ENCODE peak calls at places on chromosome 20, in eight cellular contexts. L is HFFc6; S is RCC 7860; M is stimulated activated CD4-positive, alpha-beta T cell treated with anti-CD3 and anti-CD28 coated beads, Interleukin-4, amount 100 ng/mL, for 24 hours; I is T-helper 9 cell; B is LHCN-M2; Z is CD14-positive monocyte; C is fibroblast of mammary gland. A is an unnamed sample.
A peak's percentile ranks its signal among the peaks of the same experiment; 100 is the strongest.

GRCh38 chr20:20395856-20396600 is 28.1 kb downstream of the INSM1 start:
- DNase-seq in L (no peak), S (no peak), M (no peak), I (no peak), B (no peak), Z (no peak), C (no peak), A (no peak)

GRCh38 chr20:44959082-44959895 is 908 bp downstream of the TOMM34 start:
- DNase-seq in L (peak; percentile 48), S (peak; percentile 70), M (peak; percentile 87), I (peak; percentile 29), B (peak; percentile 71), Z (no peak), C (peak; percentile 83), A (peak; percentile 38)

GRCh38 chr20:20864346-20865096 is 152.1 kb upstream of the RALGAPA2 start:
- DNase-seq in L (peak; percentile 2), S (no peak), M (no peak), I (no peak), B (peak; percentile 3), Z (no peak), C (peak; percentile 4), A (peak; percentile 3)

GRCh38 chr20:4689224-4689623 is 32.5 kb upstream of the PRND start:
- DNase-seq in L (no peak), S (no peak), M (no peak), I (no peak), B (no peak), Z (no peak), C (no peak), A (no peak)

GRCh38 chr20:2237059-2237458 is 58.7 kb upstream of the TGM3 start:
- DNase-seq in L (peak; percentile 100), S (peak; percentile 95), M (no peak), I (no peak), B (peak; percentile 95), Z (no peak), C (peak; percentile 98), A (peak; percentile 99)

GRCh38 chr20:38198238-38198861 is 33.3 kb upstream of the TGM2 start:
- DNase-seq in L (peak; percentile 55), S (no peak), M (no peak), I (no peak), B (peak; percentile 50), Z (no peak), C (peak; percentile 59), A (no peak)

GRCh38 chr20:21607971-21608735 is 94.3 kb upstream of the NKX2-2 start:
- DNase-seq in L (no peak), S (no peak), M (no peak), I (no peak), B (no peak), Z (no peak), C (no peak), A (no peak)

GRCh38 chr20:5668529-5668868 is 81.7 kb upstream of the SHLD1 start:
- DNase-seq in L (no peak), S (no peak), M (no peak), I (no peak), B (no peak), Z (no peak), C (no peak), A (no peak)

GRCh38 chr20:62529916-62530642 is 54.3 kb upstream of the GATA5 start:
- DNase-seq in L (no peak), S (no peak), M (no peak), I (no peak), B (no peak), Z (no peak), C (no peak), A (no peak)

GRCh38 chr20:50004175-50004574 is 21.4 kb downstream of the SNAI1 start:
- DNase-seq in L (no peak), S (no peak), M (no peak), I (no peak), B (no peak), Z (no peak), C (no peak), A (no peak)

GRCh38 chr20:19758888-19759331 is 852 bp downstream of the RIN2 start:
- DNase-seq in L (no peak), S (no peak), M (no peak), I (no peak), B (peak; percentile 86), Z (peak; percentile 61), C (peak; percentile 52), A (no peak)

GRCh38 chr20:54372313-54372712 is 103.1 kb upstream of the DOK5 start:
- DNase-seq in L (no peak), S (no peak), M (no peak), I (no peak), B (no peak), Z (no peak), C (no peak), A (no peak)

GRCh38 chr20:17679786-17680127 is 2.3 kb downstream of the RRBP1 start:
- DNase-seq in L (no peak), S (no peak), M (no peak), I (no peak), B (no peak), Z (no peak), C (no peak), A (no peak)

GRCh38 chr20:34861386-34862084 is 11.1 kb downstream of the GGT7 start:
- DNase-seq in L (no peak), S (no peak), M (no peak), I (no peak), B (peak; percentile 69), Z (no peak), C (no peak), A (no peak)

GRCh38 chr20:37294262-37294981 is 5.0 kb downstream of the MANBAL start:
- DNase-seq in L (peak; percentile 70), S (no peak), M (no peak), I (no peak), B (no peak), Z (peak; percentile 61), C (peak; percentile 76), A (no peak)

A was measured in A172.